ENCODE peak calls at places on chromosomes 13 and 19, in seven cellular contexts. R, Y, G, F, J, B and Z are unnamed samples.

GRCh38 chr13:48255954-48256353 is 22.9 kb downstream of the ITM2B start:
- DNase-seq in R (no peak), Y (no peak), G (no peak), F (no peak), J (no peak), B (no peak), Z (no peak)

GRCh38 chr13:30757026-30757425 is 21.7 kb downstream of the ALOX5AP start:
- DNase-seq in R (peak; percentile 40), Y (no peak), G (no peak), F (no peak), J (no peak), B (no peak), Z (no peak)

GRCh38 chr19:47094557-47095517 is 18.7 kb downstream of the ZC3H4 start:
- DNase-seq in R (no peak), Y (peak; percentile 45), G (no peak), F (no peak), J (no peak), B (no peak), Z (no peak)

GRCh38 chr13:94325660-94326059 is 153.8 kb downstream of the DCT start:
- DNase-seq in R (peak; percentile 60), Y (peak; percentile 65), G (no peak), F (no peak), J (no peak), B (no peak), Z (no peak)

GRCh38 chr13:43422061-43422460 is 364.7 kb downstream of the ENOX1 start:
- DNase-seq in R (no peak), Y (no peak), G (no peak), F (no peak), J (no peak), B (no peak), Z (no peak)

GRCh38 chr19:51480590-51480989 is 2.3 kb downstream of the CEACAM18 start:
- DNase-seq in R (peak; percentile 56), Y (no peak), G (no peak), F (no peak), J (no peak), B (peak; percentile 35), Z (no peak)

GRCh38 chr13:84616864-84617263 is 734.6 kb upstream of the SLITRK1 start:
- DNase-seq in R (no peak), Y (no peak), G (no peak), F (no peak), J (no peak), B (no peak), Z (no peak)

GRCh38 chr13:25912961-25913360 is 138.9 kb downstream of the SHISA2 start:
- DNase-seq in R (no peak), Y (no peak), G (no peak), F (no peak), J (no peak), B (no peak), Z (no peak)

GRCh38 chr19:37906868-37907734 is at the start of gene SIPA1L3:
- DNase-seq in R (peak; percentile 97), Y (peak; percentile 95), G (peak; percentile 84), F (peak; percentile 88), J (peak; percentile 85), B (peak; percentile 96), Z (peak; percentile 77)
- TF ChIP-seq CTCF in R (no peak), Y (no peak), G (no peak), F (peak; percentile 2), J (peak; percentile 4), B (no peak), Z (peak; percentile 4)

GRCh38 chr19:10625003-10625761 is at the start of gene SLC44A2:
- DNase-seq in R (peak; percentile 75), Y (peak; percentile 44), G (peak; percentile 38), F (peak; percentile 50), J (no peak), B (peak; percentile 55), Z (no peak)

GRCh38 chr19:10620786-10621185 is 4.6 kb upstream of the SLC44A2 start:
- DNase-seq in R (no peak), Y (no peak), G (no peak), F (peak; percentile 30), J (no peak), B (no peak), Z (no peak)

GRCh38 chr19:10625762-10626138 is 397 bp downstream of the SLC44A2 start:
- DNase-seq in R (no peak), Y (no peak), G (no peak), F (no peak), J (no peak), B (no peak), Z (no peak)

GRCh38 chr19:10621966-10622365 is 3.4 kb upstream of the SLC44A2 start:
- DNase-seq in R (no peak), Y (no peak), G (no peak), F (no peak), J (no peak), B (no peak), Z (no peak)

DNA sequence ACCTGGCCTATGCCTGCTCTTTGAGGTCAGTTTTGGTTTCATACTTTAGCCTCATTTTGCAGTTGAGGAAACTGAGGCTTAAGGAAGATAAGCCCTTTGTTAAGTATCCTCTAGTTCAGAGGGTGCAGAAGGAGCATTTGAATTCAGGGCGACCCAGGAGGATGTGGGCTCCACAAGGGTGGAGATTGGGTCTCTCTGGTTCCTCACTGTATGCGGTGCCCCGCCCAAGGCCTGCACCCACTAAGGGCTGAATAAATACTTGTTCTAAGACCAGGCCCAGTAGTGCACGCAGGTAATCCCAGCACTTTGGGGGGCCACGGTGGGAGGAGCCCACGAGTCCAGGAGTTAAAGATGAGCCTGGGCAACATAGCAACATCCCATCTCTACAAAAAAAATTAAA is 768 bp upstream of the SLC44A2 start:
- DNase-seq in R (no peak), Y (no peak), G (no peak), F (no peak), J (no peak), B (no peak), Z (no peak)
- H3K4me3 ChIP-seq in R (no peak overlapping the region), Y (peak overlapping the region; percentile 44), G (peak overlapping the region; percentile 92), F (no peak overlapping the region), J (no peak overlapping the region), B (no peak overlapping the region), Z (no peak overlapping the region)

GRCh38 chr19:5487222-5487621 is 32.0 kb downstream of the ZNRF4 start:
- DNase-seq in R (no peak), Y (no peak), G (no peak), F (no peak), J (no peak), B (no peak), Z (no peak)
- TF ChIP-seq CTCF in R (no peak), Y (no peak), G (no peak), F (no peak), J (no peak), B (no peak), Z (no peak)

GRCh38 chr19:16327131-16327450 is 2.5 kb downstream of the KLF2 start:
- DNase-seq in R (no peak), Y (no peak), G (no peak), F (no peak), J (no peak), B (peak; percentile 47), Z (no peak)
- H3K4me3 ChIP-seq in R (no peak overlapping the region), Y (no peak overlapping the region), G (no peak overlapping the region), F (no peak overlapping the region), J (peak overlapping the region; percentile 83), B (peak overlapping the region; percentile 89), Z (peak overlapping the region; percentile 89)

GRCh38 chr19:11989112-11989456 is 24.2 kb downstream of the ZNF763 start:
- DNase-seq in R (no peak), Y (no peak), G (no peak), F (no peak), J (no peak), B (no peak), Z (no peak)

GRCh38 chr19:11982526-11982925 is 17.7 kb downstream of the ZNF763 start:
- DNase-seq in R (no peak), Y (no peak), G (no peak), F (peak; percentile 86), J (no peak), B (no peak), Z (no peak)

GRCh38 chr19:11987405-11988231 is 22.8 kb downstream of the ZNF763 start:
- DNase-seq in R (peak; percentile 96), Y (peak; percentile 93), G (peak; percentile 68), F (peak; percentile 85), J (peak; percentile 79), B (peak; percentile 94), Z (peak; percentile 61)

GRCh38 chr19:11986754-11987153 is 21.9 kb downstream of the ZNF763 start:
- DNase-seq in R (no peak), Y (no peak), G (no peak), F (no peak), J (no peak), B (no peak), Z (no peak)

GRCh38 chr19:11984986-11985385 is 20.1 kb downstream of the ZNF763 start:
- DNase-seq in R (no peak), Y (no peak), G (no peak), F (no peak), J (no peak), B (no peak), Z (no peak)
- TF ChIP-seq CTCF in R (peak; percentile 12), Y (no peak), G (peak; percentile 4), F (no peak), J (no peak), B (no peak), Z (peak; percentile 32)

DNA sequence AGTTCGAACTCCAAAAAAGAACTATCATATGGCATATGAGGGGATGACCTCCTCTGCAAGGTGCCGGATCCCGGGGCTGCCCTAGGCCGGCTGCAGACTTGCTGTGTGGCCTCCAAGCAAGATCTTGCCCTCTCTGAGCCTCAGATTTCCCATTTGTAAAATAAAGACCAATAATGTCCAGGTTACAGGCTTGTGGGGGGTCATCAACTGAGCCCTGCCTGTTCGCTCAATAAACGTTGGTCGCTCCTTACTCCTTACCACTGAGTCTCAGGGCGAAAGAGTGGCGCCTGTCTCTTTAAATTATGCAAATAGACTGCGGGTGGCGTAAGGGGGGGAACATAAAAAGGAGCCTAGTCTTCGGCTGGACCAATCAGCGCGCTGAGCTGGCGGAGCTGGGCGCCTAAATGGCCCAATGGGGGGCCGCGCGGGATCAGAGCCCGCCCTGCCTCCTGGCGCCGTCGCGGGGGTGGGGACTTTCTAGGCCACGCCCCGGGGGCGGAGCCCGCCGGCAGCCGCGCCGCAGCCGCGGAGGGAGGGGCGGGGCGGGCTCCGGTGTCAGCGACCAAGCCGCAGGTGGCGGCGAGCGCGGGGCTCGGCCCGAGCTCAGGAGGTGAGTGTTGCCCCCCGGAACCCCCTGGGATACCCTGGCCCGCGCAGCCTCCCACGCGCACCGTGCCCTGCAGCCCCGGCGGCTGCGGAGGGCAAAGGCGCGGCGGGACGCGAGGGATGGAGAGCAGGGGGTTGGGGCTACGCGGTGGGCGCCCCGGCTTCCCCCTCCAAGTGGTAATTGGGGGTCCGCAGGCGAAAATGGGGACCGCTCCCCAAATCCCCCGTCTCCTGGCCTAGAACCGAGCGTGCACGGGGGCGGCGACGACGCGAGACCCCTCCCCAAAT is 3.8 kb upstream of the FCHO1 start:
- DNase-seq in R (peak; percentile 96), Y (peak; percentile 90), G (peak; percentile 93), F (peak; percentile 77), J (peak; percentile 82), B (peak; percentile 94), Z (peak; percentile 29)
- H3K4me3 ChIP-seq in R (peak overlapping the region; percentile 47), Y (peak overlapping the region; percentile 42), G (peak overlapping the region; percentile 61), F (peak overlapping the region; percentile 18), J (peak overlapping the region; percentile 21), B (peak overlapping the region; percentile 45), Z (peak overlapping the region; percentile 24)

GRCh38 chr19:28217064-28217463 is 995.9 kb downstream of the UQCRFS1 start:
- DNase-seq in R (no peak), Y (no peak), G (no peak), F (no peak), J (no peak), B (no peak), Z (no peak)
- TF ChIP-seq CTCF in R (no peak), Y (no peak), G (no peak), F (no peak), J (no peak), B (no peak), Z (no peak)